ENCODE peak calls at places on chromosomes 11 and 22, in four cellular contexts. E, C, K and R are unnamed samples.

GRCh38 chr11:101442936-101443521 is 140.8 kb downstream of the TRPC6 start:
- DNase-seq in C (no peak), K (no peak), E (no peak), R (no peak)

GRCh38 chr22:35538801-35539321 is 1.8 kb upstream of the RASD2 start:
- DNase-seq in E (no peak), K (peak; percentile 44), C (no peak), R (no peak)

GRCh38 chr11:105611837-105612480 is 2.1 kb downstream of the GRIA4 start:
- DNase-seq in C (no peak), E (no peak), K (no peak), R (no peak)

GRCh38 chr11:4181780-4182721 is 87.5 kb downstream of the RRM1 start:
- DNase-seq in E (no peak), K (peak; percentile 78), C (no peak), R (no peak)

GRCh38 chr11:74532496-74533246 is 39.1 kb upstream of the LIPT2 start:
- DNase-seq in C (no peak), E (no peak), K (no peak), R (no peak)

GRCh38 chr22:23192133-23192532 is 11.8 kb downstream of the BCR start:
- DNase-seq in K (no peak), E (no peak), C (no peak), R (no peak)

GRCh38 chr11:99325807-99326206 is 305.1 kb downstream of the CNTN5 start:
- DNase-seq in C (no peak), K (peak; percentile 65), E (no peak), R (no peak)

GRCh38 chr11:104876838-104877500 is 21.3 kb downstream of the CASP12 start:
- DNase-seq in K (no peak), C (no peak), E (no peak), R (no peak)

GRCh38 chr11:47004595-47005033 is 68.1 kb downstream of the CSTPP1 start:
- DNase-seq in E (peak; percentile 77), K (peak; percentile 19), C (no peak), R (no peak)

GRCh38 chr11:119756169-119756568 is 27.2 kb upstream of the NECTIN1 start:
- DNase-seq in K (no peak), E (no peak), C (no peak), R (no peak)

GRCh38 chr22:32969502-32969901 is 88.7 kb downstream of the SYN3 start:
- DNase-seq in C (no peak), K (no peak), E (no peak), R (no peak)

GRCh38 chr22:41874090-41874489 is 40.8 kb downstream of the SHISA8 start:
- DNase-seq in K (no peak), E (no peak), C (no peak), R (no peak)

GRCh38 chr22:40400173-40400572 is 29.8 kb downstream of the SGSM3 start:
- DNase-seq in C (peak; percentile 47), E (no peak), K (no peak), R (peak; percentile 49)

GRCh38 chr11:111913997-111914396 is 1.5 kb downstream of the HSPB2 start:
- DNase-seq in E (peak; percentile 75), C (no peak), K (no peak), R (no peak)

GRCh38 chr11:76783294-76783900 is at the start of gene TSKU:
- DNase-seq in K (peak; percentile 57), C (no peak), E (no peak), R (no peak)

GRCh38 chr22:48577014-48577690 is 1250.5 kb downstream of the BRD1 start:
- DNase-seq in K (no peak), C (no peak), E (no peak), R (no peak)
- TF ChIP-seq CTCF in K (no peak), C (no peak), E (no peak), R (no peak)

GRCh38 chr22:26775394-26775793 is 118.0 kb downstream of the MIAT start:
- DNase-seq in K (no peak), C (no peak), E (no peak), R (no peak)
- TF ChIP-seq CTCF in K (no peak), C (no peak), E (no peak), R (no peak)

GRCh38 chr11:72617080-72617744 is 57.0 kb downstream of the PDE2A start:
- DNase-seq in E (peak; percentile 60), K (no peak), C (no peak), R (no peak)
- TF ChIP-seq CTCF in E (no peak), K (no peak), C (no peak), R (no peak)

GRCh38 chr22:17347724-17348123 is 21.5 kb upstream of the CECR2 start:
- DNase-seq in E (no peak), C (no peak), K (no peak), R (no peak)

GRCh38 chr22:17350292-17350691 is 19.0 kb upstream of the CECR2 start:
- DNase-seq in K (no peak), C (no peak), E (no peak), R (no peak)

GRCh38 chr22:17349172-17349571 is 20.1 kb upstream of the CECR2 start:
- DNase-seq in E (no peak), C (no peak), K (no peak), R (no peak)

GRCh38 chr22:17346578-17346977 is 22.7 kb upstream of the CECR2 start:
- DNase-seq in C (no peak), E (no peak), K (no peak), R (no peak)

GRCh38 chr22:17348464-17349103 is 20.7 kb upstream of the CECR2 start:
- DNase-seq in E (no peak), K (no peak), C (no peak), R (no peak)
- TF ChIP-seq CTCF in E (no peak), K (no peak), C (no peak), R (no peak)

GRCh38 chr11:44959064-44959463 is 8.4 kb upstream of the TP53I11 start:
- DNase-seq in C (no peak), K (no peak), E (no peak), R (no peak)
- TF ChIP-seq CTCF in C (no peak), K (no peak), E (no peak), R (no peak)

GRCh38 chr11:94721565-94722292 is 46.4 kb upstream of the AMOTL1 start:
- DNase-seq in E (no peak), C (no peak), K (no peak), R (no peak)

GRCh38 chr11:94727766-94728165 is 40.4 kb upstream of the AMOTL1 start:
- DNase-seq in K (no peak), E (no peak), C (no peak), R (no peak)

GRCh38 chr11:94719864-94720263 is 48.3 kb upstream of the AMOTL1 start:
- DNase-seq in E (no peak), K (no peak), C (no peak), R (no peak)

GRCh38 chr11:94725071-94725470 is 43.1 kb upstream of the AMOTL1 start:
- DNase-seq in E (no peak), K (no peak), C (no peak), R (no peak)

GRCh38 chr11:94722735-94723134 is 45.4 kb upstream of the AMOTL1 start:
- DNase-seq in E (no peak), C (no peak), K (no peak), R (no peak)
- TF ChIP-seq CTCF in E (no peak), C (no peak), K (no peak), R (no peak)

GRCh38 chr11:69670158-69670845 is 4.9 kb downstream of the LTO1 start:
- DNase-seq in E (peak; percentile 88), C (peak; percentile 34), K (peak; percentile 87), R (peak; percentile 58)
- TF ChIP-seq CTCF in E (peak; percentile 93), C (peak; percentile 91), K (peak; percentile 93), R (peak; percentile 27)

DNA sequence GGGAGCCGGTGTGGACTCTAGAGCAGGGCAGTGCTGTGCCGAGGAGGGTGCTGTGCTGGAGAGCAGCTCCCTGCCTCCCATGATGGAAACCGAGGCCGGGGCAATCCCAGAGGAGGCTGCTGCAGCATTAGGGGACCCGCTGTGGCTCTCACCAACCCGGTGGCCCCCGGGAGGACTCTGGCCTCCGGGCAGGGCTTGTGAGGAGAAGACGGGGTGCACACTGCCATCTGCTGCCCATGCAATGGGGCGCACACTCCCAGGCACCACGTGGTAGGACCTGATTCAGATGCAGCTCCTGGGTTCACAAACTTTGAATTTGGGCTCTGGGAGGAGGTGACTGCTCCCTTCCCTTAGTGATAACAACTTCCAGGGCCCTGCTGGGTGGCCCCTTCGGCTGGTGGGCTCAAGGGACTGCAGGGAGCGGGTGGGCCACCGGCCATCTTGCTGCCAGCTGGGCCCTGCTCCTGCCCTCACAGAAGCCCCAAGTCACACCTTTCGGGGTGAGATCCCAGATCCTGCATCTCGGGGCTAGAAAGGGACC is 93.8 kb upstream of the FGF3 start:
- DNase-seq in K (peak; percentile 36), C (no peak), E (no peak), R (no peak)
- TF ChIP-seq CTCF in K (peak; percentile 47), C (no peak), E (no peak), R (no peak)

GRCh38 chr11:26331911-26332571 is at the start of gene ANO3:
- DNase-seq in E (peak; percentile 14), C (no peak), K (peak; percentile 74), R (no peak)
- TF ChIP-seq CTCF in E (no peak), C (no peak), K (peak; percentile 42), R (no peak)